ENCODE peak calls at places on chromosomes 1 and 21, in seven cellular contexts. D is naive thymus-derived CD8-positive, alpha-beta T cell; N is endothelial cell; T is upper lobe of right lung; U is H54; L is GM23338; K is stimulated activated CD8-positive, alpha-beta memory T cell treated with anti-CD3 and anti-CD28 coated beads, Interleukin-2, amount 100 ng/mL, for 48 hours. I is an unnamed sample.

GRCh38 chr1:203306970-203307541 is 1.7 kb downstream of the BTG2 start:
- DNase-seq in D (no peak), N (no peak), T (peak; percentile 75), U (no peak), L (no peak), K (no peak), I (peak; percentile 85)

GRCh38 chr1:3659093-3659492 is 6.8 kb downstream of the TP73 start:
- DNase-seq in D (no peak), N (no peak), T (peak; percentile 28), U (no peak), L (no peak), K (no peak), I (peak; percentile 48)

GRCh38 chr1:230140221-230141001 is 73.4 kb downstream of the GALNT2 start:
- DNase-seq in D (no peak), N (peak; percentile 54), T (no peak), U (no peak), L (peak; percentile 25), K (no peak), I (no peak)

GRCh38 chr21:41975391-41976272 is 21.8 kb upstream of the C2CD2 start:
- DNase-seq in D (no peak), N (no peak), T (no peak), U (no peak), L (peak; percentile 22), K (no peak), I (peak; percentile 66)

GRCh38 chr1:228134591-228134990 is 5.5 kb upstream of the GUK1 start:
- DNase-seq in D (no peak), N (no peak), T (no peak), U (no peak), L (no peak), K (no peak), I (no peak)

GRCh38 chr1:2795926-2796325 is 5.6 kb downstream of the TTC34 start:
- DNase-seq in D (no peak), N (no peak), T (no peak), U (no peak), L (no peak), K (no peak), I (no peak)

GRCh38 chr1:5279127-5279526 is 624.7 kb downstream of the AJAP1 start:
- DNase-seq in D (no peak), N (no peak), T (no peak), U (no peak), L (no peak), K (no peak), I (peak; percentile 81)

GRCh38 chr1:50421768-50422674 is 1.2 kb downstream of the DMRTA2 start:
- DNase-seq in D (no peak), N (no peak), T (no peak), U (no peak), L (peak; percentile 76), K (no peak), I (no peak)

GRCh38 chr21:25964009-25964408 is 206.6 kb downstream of the APP start:
- DNase-seq in D (no peak), N (no peak), T (no peak), U (no peak), L (no peak), K (no peak), I (no peak)

GRCh38 chr1:15400627-15401026 is 9.1 kb upstream of the EFHD2 start:
- DNase-seq in D (no peak), N (no peak), T (no peak), U (no peak), L (no peak), K (no peak), I (no peak)

I was measured in kidney.